ENCODE peak calls at places on chromosomes 16 and 17, in seven cellular contexts. U, G, T, H, K, F and J are unnamed samples.
A peak's percentile ranks its signal among the peaks of the same experiment; 100 is the strongest.

GRCh38 chr16:88773812-88774291 is 11.2 kb downstream of the PIEZO1 start:
- DNase-seq in U (peak; percentile 71), G (no peak), T (peak; percentile 70), H (peak; percentile 92), K (no peak), F (no peak), J (no peak)

GRCh38 chr17:50221500-50222480 is 20.4 kb upstream of the COL1A1 start:
- DNase-seq in U (peak; percentile 66), G (no peak), T (peak; percentile 88), H (no peak), K (no peak), F (peak; percentile 25), J (no peak)

GRCh38 chr16:9791566-9791965 is 390.7 kb downstream of the GRIN2A start:
- DNase-seq in U (no peak), G (no peak), T (no peak), H (no peak), K (no peak), F (no peak), J (no peak)

GRCh38 chr16:85759631-85760419 is 8.9 kb upstream of the C16orf74 start:
- DNase-seq in U (no peak), G (no peak), T (no peak), H (peak; percentile 36), K (no peak), F (peak; percentile 86), J (no peak)

GRCh38 chr16:22194707-22195444 is 11.2 kb upstream of the EEF2K start:
- DNase-seq in U (no peak), G (peak; percentile 30), T (no peak), H (peak; percentile 36), K (no peak), F (no peak), J (no peak)

GRCh38 chr17:8057691-8058114 is 18.8 kb downstream of the ALOX15B start:
- DNase-seq in U (no peak), G (no peak), T (no peak), H (peak; percentile 91), K (no peak), F (peak; percentile 80), J (peak; percentile 55)

GRCh38 chr16:74700206-74701040 is at the start of gene MLKL:
- DNase-seq in U (no peak), G (peak; percentile 65), T (peak; percentile 85), H (peak; percentile 65), K (peak; percentile 32), F (peak; percentile 66), J (peak; percentile 74)

GRCh38 chr17:39591958-39592954 is 15.5 kb downstream of the NEUROD2 start:
- DNase-seq in U (no peak), G (no peak), T (no peak), H (peak; percentile 65), K (no peak), F (peak; percentile 87), J (peak; percentile 44)

GRCh38 chr16:70454221-70455034 is at the start of gene FCSK:
- DNase-seq in U (peak; percentile 69), G (peak; percentile 74), T (peak; percentile 72), H (peak; percentile 87), K (peak; percentile 44), F (peak; percentile 95), J (peak; percentile 75)

GRCh38 chr17:47800686-47801085 is 20.9 kb downstream of the OSBPL7 start:
- DNase-seq in U (no peak), G (no peak), T (no peak), H (no peak), K (no peak), F (peak; percentile 34), J (no peak)

GRCh38 chr17:45314761-45315549 is 1.9 kb downstream of the MAP3K14 start:
- DNase-seq in U (no peak), G (no peak), T (no peak), H (peak; percentile 58), K (no peak), F (no peak), J (no peak)

GRCh38 chr16:84920333-84920732 is 91.0 kb downstream of the ZDHHC7 start:
- DNase-seq in U (no peak), G (no peak), T (no peak), H (no peak), K (no peak), F (no peak), J (no peak)

GRCh38 chr16:89070590-89070989 is 23.1 kb upstream of the ACSF3 start:
- DNase-seq in U (no peak), G (no peak), T (no peak), H (no peak), K (no peak), F (no peak), J (no peak)

GRCh38 chr17:7889166-7889584 is 586 bp downstream of the CHD3 start:
- DNase-seq in U (peak; percentile 97), G (no peak), T (peak; percentile 98), H (peak; percentile 42), K (peak; percentile 24), F (peak; percentile 81), J (peak; percentile 98)

GRCh38 chr17:9370464-9370863 is 205.2 kb downstream of the STX8 start:
- DNase-seq in U (no peak), G (no peak), T (no peak), H (peak; percentile 19), K (no peak), F (no peak), J (no peak)

GRCh38 chr16:26605872-26606271 is 460.9 kb upstream of the C16orf82 start:
- DNase-seq in U (no peak), G (no peak), T (no peak), H (no peak), K (no peak), F (no peak), J (no peak)

GRCh38 chr17:61490540-61490975 is 38.3 kb downstream of the TBX4 start:
- DNase-seq in U (no peak), G (no peak), T (no peak), H (peak; percentile 16), K (no peak), F (no peak), J (no peak)

GRCh38 chr16:77690416-77690815 is 31.9 kb upstream of the NUDT7 start:
- DNase-seq in U (no peak), G (no peak), T (no peak), H (no peak), K (no peak), F (no peak), J (no peak)

GRCh38 chr16:84292032-84292431 is 2.6 kb upstream of the WFDC1 start:
- DNase-seq in U (no peak), G (no peak), T (no peak), H (no peak), K (no peak), F (no peak), J (no peak)

GRCh38 chr17:35167666-35168065 is 20.0 kb downstream of the UNC45B start:
- DNase-seq in U (no peak), G (no peak), T (no peak), H (no peak), K (no peak), F (no peak), J (no peak)

GRCh38 chr17:68783861-68784260 is 171.3 kb downstream of the ABCA8 start:
- DNase-seq in U (no peak), G (no peak), T (no peak), H (no peak), K (no peak), F (no peak), J (peak; percentile 45)

GRCh38 chr17:47840742-47841487 is at the start of gene SCRN2:
- DNase-seq in U (peak; percentile 89), G (peak; percentile 94), T (peak; percentile 92), H (peak; percentile 96), K (peak; percentile 76), F (peak; percentile 98), J (peak; percentile 90)